ENCODE peak calls at places on chromosomes 11 and 22, in seven cellular contexts. B is C1 segment of cervical spinal cord; X is stimulated activated naive CD4-positive, alpha-beta T cell; Y is NCI-H1436 treated with DMSO at 0.1 percent for 48 hours; L is NCI-H146; M is fibroblast of the conjunctiva; Z is left lung. E is an unnamed sample.

GRCh38 chr11:69848196-69848595 is 29.0 kb upstream of the FGF3 start:
- DNase-seq in B (no peak), X (no peak), Y (no peak), L (no peak), M (no peak), Z (no peak), E (no peak)

GRCh38 chr11:1531961-1532586 is 40.0 kb downstream of the DUSP8 start:
- DNase-seq in B (no peak), X (no peak), Y (no peak), L (no peak), M (no peak), Z (peak), E (no peak)

GRCh38 chr11:120565436-120566155 is 54.0 kb downstream of the GRIK4 start:
- DNase-seq in B (no peak), X (no peak), Y (no peak), L (no peak), M (no peak), Z (no peak), E (no peak)

GRCh38 chr22:26513852-26514251 is 1.6 kb upstream of the TFIP11 start:
- DNase-seq in B (no peak), X (no peak), Y (no peak), L (no peak), M (no peak), Z (no peak), E (no peak)

GRCh38 chr11:17876827-17877226 is 136.0 kb downstream of the SERGEF start:
- DNase-seq in B (no peak), X (no peak), Y (no peak), L (no peak), M (no peak), Z (no peak), E (no peak)

GRCh38 chr11:96393753-96394348 is 4.0 kb downstream of the JRKL start:
- DNase-seq in B (no peak), X (no peak), Y (no peak), L (peak), M (peak), Z (no peak), E (no peak)

GRCh38 chr11:123318623-123319022 is 111.4 kb upstream of the GRAMD1B start:
- DNase-seq in B (no peak), X (no peak), Y (no peak), L (no peak), M (no peak), Z (no peak), E (no peak)

GRCh38 chr22:19942071-19942885 is 660 bp upstream of the TXNRD2 start:
- DNase-seq in B (no peak), X (no peak), Y (no peak), L (peak), M (no peak), Z (peak), E (no peak)

GRCh38 chr22:36411589-36412258 is 24.0 kb upstream of the MYH9 start:
- DNase-seq in B (no peak), X (no peak), Y (no peak), L (no peak), M (no peak), Z (no peak), E (no peak)

GRCh38 chr11:129013737-129014475 is 71.2 kb upstream of the TP53AIP1 start:
- DNase-seq in B (no peak), X (no peak), Y (no peak), L (no peak), M (no peak), Z (no peak), E (no peak)

GRCh38 chr22:23070418-23071162 is at the start of gene GNAZ:
- DNase-seq in B (peak), X (peak), Y (no peak), L (peak), M (no peak), Z (peak), E (peak)

GRCh38 chr22:19174106-19175025 is 4.2 kb downstream of the SLC25A1 start:
- DNase-seq in B (no peak), X (no peak), Y (no peak), L (no peak), M (peak), Z (no peak), E (peak)

GRCh38 chr22:49199224-49199623 is 628.4 kb downstream of the BRD1 start:
- DNase-seq in B (no peak), X (no peak), Y (no peak), L (no peak), M (no peak), Z (no peak), E (peak)

GRCh38 chr11:34075178-34075820 is 23.8 kb downstream of the CAPRIN1 start:
- DNase-seq in B (no peak), X (no peak), Y (no peak), L (no peak), M (no peak), Z (no peak), E (no peak)

GRCh38 chr11:110131386-110132123 is 38.4 kb downstream of the ZC3H12C start:
- DNase-seq in B (no peak), X (no peak), Y (peak), L (peak), M (no peak), Z (no peak), E (no peak)

GRCh38 chr11:117857734-117858369 is 18.6 kb downstream of the FXYD6 start:
- DNase-seq in B (no peak), X (no peak), Y (no peak), L (no peak), M (no peak), Z (no peak), E (no peak)

GRCh38 chr11:121933694-121934093 is 182.3 kb downstream of the BLID start:
- DNase-seq in B (no peak), X (no peak), Y (no peak), L (no peak), M (no peak), Z (no peak), E (no peak)

GRCh38 chr22:37213941-37214340 is 1.7 kb upstream of the SSTR3 start:
- DNase-seq in B (no peak), X (no peak), Y (no peak), L (no peak), M (no peak), Z (peak), E (peak)

GRCh38 chr11:46701078-46701654 is 335 bp downstream of the ZNF408 start:
- DNase-seq in B (no peak), X (no peak), Y (no peak), L (no peak), M (no peak), Z (peak), E (peak)

GRCh38 chr11:109026891-109027489 is 362.1 kb downstream of the DDX10 start:
- DNase-seq in B (no peak), X (no peak), Y (no peak), L (no peak), M (no peak), Z (no peak), E (no peak)

GRCh38 chr11:134541355-134541754 is 129.3 kb upstream of the B3GAT1 start:
- DNase-seq in B (no peak), X (no peak), Y (no peak), L (no peak), M (no peak), Z (peak), E (no peak)

GRCh38 chr11:86369668-86370067 is 5.0 kb upstream of the CCDC81 start:
- DNase-seq in B (no peak), X (no peak), Y (no peak), L (no peak), M (no peak), Z (no peak), E (no peak)

GRCh38 chr11:134228625-134229024 is 4.2 kb downstream of the VPS26B start:
- DNase-seq in B (no peak), X (no peak), Y (no peak), L (no peak), M (no peak), Z (no peak), E (no peak)

GRCh38 chr11:121137005-121137404 is 36.0 kb downstream of the TECTA start:
- DNase-seq in B (no peak), X (no peak), Y (no peak), L (no peak), M (no peak), Z (no peak), E (no peak)

GRCh38 chr22:26553056-26553752 is 36.7 kb downstream of the TPST2 start:
- DNase-seq in B (no peak), X (no peak), Y (no peak), L (peak), M (peak), Z (no peak), E (no peak)

GRCh38 chr11:71251761-71252433 is 480 bp downstream of the SHANK2 start:
- DNase-seq in B (no peak), X (no peak), Y (no peak), L (peak), M (no peak), Z (no peak), E (peak)

GRCh38 chr22:49764151-49764581 is 63.5 kb downstream of the BRD1 start:
- DNase-seq in B (no peak), X (no peak), Y (no peak), L (no peak), M (no peak), Z (peak), E (peak)

GRCh38 chr22:36839356-36840073 is 21.3 kb upstream of the NCF4 start:
- DNase-seq in B (no peak), X (no peak), Y (no peak), L (no peak), M (no peak), Z (no peak), E (no peak)

GRCh38 chr11:17413414-17414316 is 25.2 kb upstream of the KCNJ11 start:
- DNase-seq in B (no peak), X (no peak), Y (no peak), L (peak), M (no peak), Z (no peak), E (peak)

GRCh38 chr11:32821517-32821916 is 8.2 kb upstream of the PRRG4 start:
- DNase-seq in B (no peak), X (no peak), Y (peak), L (no peak), M (no peak), Z (no peak), E (no peak)

GRCh38 chr11:46537851-46538295 is 56.0 kb downstream of the AMBRA1 start:
- DNase-seq in B (peak), X (peak), Y (peak), L (peak), M (peak), Z (no peak), E (no peak)

GRCh38 chr22:44363214-44363979 is 50.6 kb upstream of the SHISAL1 start:
- DNase-seq in B (no peak), X (no peak), Y (no peak), L (no peak), M (peak), Z (peak), E (peak)

GRCh38 chr22:19431641-19432091 is at the start of gene HIRA:
- DNase-seq in B (peak), X (peak), Y (no peak), L (peak), M (peak), Z (peak), E (peak)

GRCh38 chr11:68694404-68695297 is 10.3 kb downstream of the GAL start:
- DNase-seq in B (no peak), X (no peak), Y (no peak), L (no peak), M (no peak), Z (no peak), E (no peak)

GRCh38 chr11:69810289-69811118 is 8.7 kb downstream of the FGF3 start:
- DNase-seq in B (no peak), X (no peak), Y (no peak), L (no peak), M (no peak), Z (no peak), E (no peak)

GRCh38 chr22:48955351-48956311 is 872.0 kb downstream of the BRD1 start:
- DNase-seq in B (no peak), X (no peak), Y (no peak), L (no peak), M (no peak), Z (peak), E (peak)